ENCODE peak calls at places on chromosomes 1 and 21, in four cellular contexts. X is MV-4-11, O is D341Med, R is substantia nigra. P is an unnamed sample.

GRCh38 chr1:201528631-201529260 is 10.2 kb upstream of the NAV1 start:
- DNase-seq in O (no peak), R (no peak), X (no peak), P (no peak)

GRCh38 chr1:240343966-240344365 is 252.3 kb downstream of the FMN2 start:
- DNase-seq in X (no peak), O (no peak), R (no peak), P (no peak)

GRCh38 chr1:89047734-89048133 is 17.3 kb downstream of the GBP1 start:
- DNase-seq in R (no peak), O (no peak), X (no peak), P (no peak)

GRCh38 chr1:181551249-181551648 is 67.9 kb downstream of the CACNA1E start:
- DNase-seq in X (peak; percentile 64), O (no peak), R (peak; percentile 83), P (peak; percentile 74)

GRCh38 chr1:161180643-161181042 is 3.3 kb upstream of the B4GALT3 start:
- DNase-seq in R (no peak), O (no peak), X (peak; percentile 55), P (no peak)

GRCh38 chr1:218250492-218250891 is 34.6 kb upstream of the RRP15 start:
- DNase-seq in O (no peak), R (no peak), X (no peak), P (no peak)

GRCh38 chr1:96292141-96292540 is 429.4 kb upstream of the PTBP2 start:
- DNase-seq in R (no peak), X (no peak), O (no peak), P (no peak)

GRCh38 chr1:119330062-119330939 is 38.3 kb upstream of the HAO2 start:
- DNase-seq in X (no peak), O (no peak), R (no peak), P (no peak)

GRCh38 chr1:105483436-105483835 is 1573.0 kb upstream of the PRMT6 start:
- DNase-seq in O (no peak), R (no peak), X (no peak), P (no peak)

GRCh38 chr1:110123224-110123623 is 11.0 kb downstream of the UBL4B start:
- DNase-seq in R (no peak), X (no peak), O (no peak), P (no peak)

GRCh38 chr21:36610201-36610600 is 88.7 kb upstream of the SIM2 start:
- DNase-seq in R (no peak), O (no peak), X (no peak), P (no peak)

GRCh38 chr21:42187976-42188653 is 30.8 kb upstream of the ABCG1 start:
- DNase-seq in R (no peak), O (no peak), X (peak; percentile 95), P (no peak)

GRCh38 chr1:93673159-93673657 is 8.4 kb downstream of the BCAR3 start:
- DNase-seq in R (no peak), X (no peak), O (no peak), P (no peak)

GRCh38 chr1:205537386-205538018 is 33.0 kb downstream of the CDK18 start:
- DNase-seq in X (no peak), R (no peak), O (no peak), P (no peak)

GRCh38 chr1:116292929-116293725 is 79.9 kb upstream of the ATP1A1 start:
- DNase-seq in O (no peak), X (no peak), R (no peak), P (no peak)

GRCh38 chr1:203521812-203522211 is 27.9 kb downstream of the OPTC start:
- DNase-seq in O (no peak), R (no peak), X (no peak), P (no peak)

GRCh38 chr1:21436488-21437340 is 3.2 kb upstream of the NBPF3 start:
- DNase-seq in O (no peak), X (no peak), R (no peak), P (no peak)

GRCh38 chr1:109975718-109976117 is 8.8 kb upstream of the AHCYL1 start:
- DNase-seq in X (peak; percentile 7), O (no peak), R (no peak), P (no peak)

GRCh38 chr1:67646145-67647035 is 38.6 kb upstream of the GADD45A start:
- DNase-seq in O (peak; percentile 59), X (no peak), R (no peak), P (no peak)

GRCh38 chr1:53394306-53394705 is 64.9 kb upstream of the DMRTB1 start:
- DNase-seq in X (no peak), R (no peak), O (no peak), P (no peak)

GRCh38 chr1:21924503-21925005 is 12.6 kb downstream of the HSPG2 start:
- DNase-seq in O (no peak), X (peak; percentile 89), R (no peak), P (no peak)

GRCh38 chr1:41485605-41486004 is 1.1 kb upstream of the EDN2 start:
- DNase-seq in R (no peak), O (no peak), X (no peak), P (no peak)

GRCh38 chr1:169495050-169495740 is 9.5 kb upstream of the SLC19A2 start:
- DNase-seq in X (no peak), R (no peak), O (no peak), P (no peak)

GRCh38 chr21:44425895-44426662 is 29.2 kb upstream of the LRRC3 start:
- DNase-seq in O (no peak), X (no peak), R (no peak), P (no peak)

GRCh38 chr1:17274186-17275170 is 25.6 kb downstream of the PADI3 start:
- DNase-seq in O (peak; percentile 72), X (peak; percentile 40), R (no peak), P (no peak)

GRCh38 chr1:20538227-20538626 is 14.1 kb upstream of the FAM43B start:
- DNase-seq in R (no peak), X (no peak), O (no peak), P (no peak)

GRCh38 chr21:37554661-37555379 is 188.2 kb downstream of the DYRK1A start:
- DNase-seq in X (no peak), R (no peak), O (no peak), P (no peak)

GRCh38 chr1:87501738-87502137 is 173.1 kb downstream of the LMO4 start:
- DNase-seq in R (no peak), X (no peak), O (no peak), P (no peak)

GRCh38 chr1:54581621-54582035 is 33.6 kb downstream of the ACOT11 start:
- DNase-seq in X (no peak), R (peak; percentile 89), O (peak; percentile 53), P (peak; percentile 69)

P was measured in occipital lobe.